ENCODE peak calls at places on chromosomes 5 and 9, in nine cellular contexts. One of them, this sample, is unnamed. For H3K9me3, the result is how much of the 10 kb centered on the place peaks cover.

GRCh38 chr9:68515304-68516017 is 25.2 kb downstream of the TMEM252 start:
- DNase-seq in HepG2: no peak
- DNase-seq in HCT116: no peak
- DNase-seq in PC-3: peak
- DNase-seq in astrocyte: no peak
- DNase-seq in H1: no peak
- DNase-seq in GM23248: peak
- DNase-seq in PC-9: no peak
- DNase-seq in A673: no peak
- DNase-seq in this sample: no peak

GRCh38 chr5:37723147-37723961 is 116.5 kb downstream of the GDNF start:
- DNase-seq in PC-3: peak
- DNase-seq in HCT116: peak
- DNase-seq in A673: peak
- DNase-seq in GM23248: peak
- DNase-seq in astrocyte: peak
- DNase-seq in H1: no peak
- DNase-seq in HepG2: no peak
- DNase-seq in PC-9: peak
- DNase-seq in this sample: no peak

GRCh38 chr5:127878174-127878750 is 175.1 kb downstream of the CCDC192 start:
- DNase-seq in H1: peak
- DNase-seq in GM23248: peak
- DNase-seq in PC-3: peak
- DNase-seq in PC-9: peak
- DNase-seq in HepG2: peak
- DNase-seq in astrocyte: no peak
- DNase-seq in HCT116: peak
- DNase-seq in A673: peak
- DNase-seq in this sample: no peak

GRCh38 chr9:4750021-4750673 is 9.1 kb upstream of the AK3 start:
- DNase-seq in HepG2: no peak
- DNase-seq in astrocyte: peak
- DNase-seq in A673: peak
- DNase-seq in H1: no peak
- DNase-seq in GM23248: peak
- DNase-seq in PC-9: no peak
- DNase-seq in HCT116: no peak
- DNase-seq in PC-3: peak
- DNase-seq in this sample: peak

GRCh38 chr9:106075568-106075967 is 381.2 kb downstream of the TMEM38B start:
- DNase-seq in PC-9: no peak
- DNase-seq in HepG2: no peak
- DNase-seq in GM23248: no peak
- DNase-seq in HCT116: no peak
- DNase-seq in astrocyte: no peak
- DNase-seq in A673: no peak
- DNase-seq in H1: no peak
- DNase-seq in PC-3: no peak
- DNase-seq in this sample: no peak

GRCh38 chr5:86665984-86666760 is 48.4 kb downstream of the COX7C start:
- DNase-seq in GM23248: no peak
- DNase-seq in HCT116: no peak
- DNase-seq in HepG2: no peak
- DNase-seq in A673: no peak
- DNase-seq in PC-3: no peak
- DNase-seq in H1: no peak
- DNase-seq in PC-9: no peak
- DNase-seq in astrocyte: no peak
- DNase-seq in this sample: no peak

GRCh38 chr5:177300236-177300880 is 3.2 kb downstream of the RAB24 start:
- DNase-seq in astrocyte: peak
- DNase-seq in PC-9: no peak
- DNase-seq in PC-3: peak
- DNase-seq in A673: peak
- DNase-seq in H1: no peak
- DNase-seq in HepG2: no peak
- DNase-seq in GM23248: peak
- DNase-seq in HCT116: no peak
- DNase-seq in this sample: no peak

GRCh38 chr5:112412370-112412769 is 6.7 kb downstream of the EPB41L4A start:
- DNase-seq in PC-9: no peak
- DNase-seq in A673: no peak
- DNase-seq in GM23248: no peak
- DNase-seq in PC-3: peak
- DNase-seq in H1: no peak
- DNase-seq in HepG2: no peak
- DNase-seq in astrocyte: no peak
- DNase-seq in HCT116: no peak
- DNase-seq in this sample: no peak

GRCh38 chr9:126650830-126651341 is 37.2 kb downstream of the LMX1B start:
- DNase-seq in astrocyte: no peak
- DNase-seq in A673: no peak
- DNase-seq in H1: no peak
- DNase-seq in PC-3: no peak
- DNase-seq in HCT116: no peak
- DNase-seq in PC-9: no peak
- DNase-seq in GM23248: no peak
- DNase-seq in HepG2: no peak
- DNase-seq in this sample: no peak

GRCh38 chr9:34647651-34648050 is 1.2 kb downstream of the GALT start:
- DNase-seq in astrocyte: no peak
- DNase-seq in GM23248: no peak
- DNase-seq in HCT116: no peak
- DNase-seq in PC-9: no peak
- DNase-seq in H1: no peak
- DNase-seq in A673: no peak
- DNase-seq in PC-3: no peak
- DNase-seq in HepG2: no peak
- DNase-seq in this sample: no peak

GRCh38 chr5:65157906-65158603 is 323.7 kb downstream of the ADAMTS6 start:
- DNase-seq in HCT116: peak
- DNase-seq in PC-3: peak
- DNase-seq in H1: no peak
- DNase-seq in astrocyte: peak
- DNase-seq in A673: no peak
- DNase-seq in PC-9: peak
- DNase-seq in GM23248: no peak
- DNase-seq in HepG2: peak
- DNase-seq in this sample: no peak

GRCh38 chr9:133717113-133718031 is 20.8 kb downstream of the SARDH start:
- DNase-seq in HepG2: no peak
- DNase-seq in PC-3: no peak
- DNase-seq in GM23248: no peak
- DNase-seq in HCT116: no peak
- DNase-seq in PC-9: no peak
- DNase-seq in astrocyte: no peak
- DNase-seq in A673: no peak
- DNase-seq in H1: no peak
- DNase-seq in this sample: no peak

GRCh38 chr9:116151966-116152381 is 1.6 kb upstream of the PAPPA start:
- DNase-seq in A673: peak
- DNase-seq in astrocyte: peak
- DNase-seq in HCT116: no peak
- DNase-seq in GM23248: peak
- DNase-seq in PC-3: peak
- DNase-seq in PC-9: peak
- DNase-seq in H1: no peak
- DNase-seq in HepG2: no peak
- DNase-seq in this sample: no peak

GRCh38 chr5:179254638-179255271 is 90.5 kb downstream of the ADAMTS2 start:
- DNase-seq in PC-9: no peak
- DNase-seq in HepG2: no peak
- DNase-seq in PC-3: no peak
- DNase-seq in GM23248: no peak
- DNase-seq in astrocyte: no peak
- DNase-seq in H1: no peak
- DNase-seq in HCT116: no peak
- DNase-seq in A673: no peak
- DNase-seq in this sample: no peak

GRCh38 chr5:120586646-120587045 is 122.5 kb downstream of the PRR16 start:
- DNase-seq in H1: no peak
- DNase-seq in HCT116: no peak
- DNase-seq in PC-9: no peak
- DNase-seq in HepG2: no peak
- DNase-seq in GM23248: no peak
- DNase-seq in astrocyte: no peak
- DNase-seq in PC-3: no peak
- DNase-seq in A673: no peak
- DNase-seq in this sample: no peak

DNA sequence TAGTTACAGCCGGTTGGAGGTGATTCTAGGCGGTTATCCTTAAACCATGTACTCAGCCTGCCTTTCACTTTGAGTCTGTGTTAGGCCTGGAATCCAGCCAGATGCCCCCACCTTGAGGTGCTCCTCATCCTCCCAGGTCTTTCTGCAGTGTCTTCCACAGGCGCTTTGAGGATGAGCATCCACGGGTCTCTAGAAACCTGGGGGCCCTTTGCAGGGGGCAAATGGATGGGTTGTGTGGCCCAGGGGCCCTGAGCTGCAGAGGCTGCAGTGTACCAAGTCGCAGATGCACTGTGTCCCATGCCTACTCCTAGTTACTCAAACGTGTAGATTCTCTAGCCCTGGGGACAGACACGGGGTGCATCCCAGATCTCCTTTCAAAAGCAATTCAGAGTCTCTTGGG is 242.1 kb upstream of the IRX1 start:
- DNase-seq in astrocyte: no peak
- DNase-seq in HCT116: no peak
- DNase-seq in A673: no peak
- DNase-seq in GM23248: no peak
- DNase-seq in HepG2: no peak
- DNase-seq in H1: no peak
- DNase-seq in PC-3: no peak
- DNase-seq in PC-9: no peak
- DNase-seq in this sample: no peak
- TF ChIP-seq EZH2 in astrocyte: no peak
- TF ChIP-seq EZH2 in HCT116: no peak
- TF ChIP-seq EZH2 in A673: no peak
- TF ChIP-seq EZH2 in GM23248: no peak
- TF ChIP-seq EZH2 in HepG2: no peak
- TF ChIP-seq EZH2 in H1: no peak
- TF ChIP-seq EZH2 in PC-3: no peak
- TF ChIP-seq EZH2 in PC-9: no peak
- TF ChIP-seq EZH2 in this sample: no peak

DNA sequence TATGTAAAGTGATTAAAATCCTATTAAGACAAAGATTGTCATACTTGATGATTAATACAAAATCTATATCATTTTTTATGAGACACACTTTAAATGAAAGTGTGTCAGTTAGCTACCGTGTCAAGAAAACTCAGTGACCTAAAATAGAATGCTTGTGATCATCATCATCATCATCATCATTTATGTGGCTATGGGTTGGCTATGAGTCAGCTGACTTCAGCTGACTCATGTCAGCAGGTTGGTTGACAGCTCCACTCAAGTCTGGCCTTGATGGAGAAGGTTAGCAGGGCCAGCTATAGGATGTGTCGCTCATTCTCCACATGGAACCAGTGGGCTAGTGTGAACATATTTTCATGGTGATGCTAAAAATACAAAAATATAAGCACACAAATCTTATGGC is 43.8 kb upstream of the ZNF300 start:
- DNase-seq in astrocyte: no peak
- DNase-seq in HCT116: no peak
- DNase-seq in GM23248: no peak
- DNase-seq in PC-9: no peak
- DNase-seq in HepG2: no peak
- DNase-seq in A673: no peak
- DNase-seq in PC-3: no peak
- DNase-seq in H1: no peak
- DNase-seq in this sample: no peak
- H3K9me3 ChIP-seq in astrocyte: under half
- H3K9me3 ChIP-seq in HCT116: under half
- H3K9me3 ChIP-seq in GM23248: under half
- H3K9me3 ChIP-seq in PC-9: half or more
- H3K9me3 ChIP-seq in HepG2: half or more
- H3K9me3 ChIP-seq in A673: half or more
- H3K9me3 ChIP-seq in PC-3: half or more
- H3K9me3 ChIP-seq in H1: half or more
- H3K9me3 ChIP-seq in this sample: under half

DNA sequence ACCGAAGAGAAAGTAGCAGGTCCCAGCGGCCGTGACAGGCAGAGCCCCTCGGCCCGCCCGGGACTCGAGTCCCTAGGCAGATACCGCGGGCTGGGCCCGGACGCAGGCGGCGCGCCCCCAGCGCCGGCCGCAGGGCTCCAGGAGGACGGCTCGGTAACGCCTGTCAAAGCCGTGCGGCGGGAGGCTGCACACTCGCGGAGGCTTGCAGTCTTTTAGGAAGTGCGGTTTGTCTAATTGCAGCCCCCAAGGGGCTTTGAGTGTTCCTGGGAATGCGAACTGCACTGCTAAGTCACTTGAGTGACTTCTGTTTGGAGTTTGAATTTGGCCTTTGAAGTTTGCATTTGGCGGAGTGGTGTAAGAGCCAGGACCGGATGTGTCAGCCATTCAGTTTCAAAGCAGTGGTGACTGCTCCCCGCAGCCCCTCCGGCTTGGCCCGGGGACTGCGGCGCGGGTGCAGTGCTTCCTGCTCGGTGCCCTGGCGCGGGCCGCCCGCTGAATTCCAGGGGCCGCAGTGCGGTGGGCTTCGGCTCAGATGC is 1.3 kb downstream of the MAP3K1 start:
- DNase-seq in GM23248: peak
- DNase-seq in PC-3: peak
- DNase-seq in PC-9: peak
- DNase-seq in HCT116: no peak
- DNase-seq in astrocyte: peak
- DNase-seq in A673: peak
- DNase-seq in HepG2: peak
- DNase-seq in H1: no peak
- DNase-seq in this sample: no peak
- TF ChIP-seq EZH2 in GM23248: no peak
- TF ChIP-seq EZH2 in PC-3: no peak
- TF ChIP-seq EZH2 in PC-9: no peak
- TF ChIP-seq EZH2 in HCT116: no peak
- TF ChIP-seq EZH2 in astrocyte: no peak
- TF ChIP-seq EZH2 in A673: no peak
- TF ChIP-seq EZH2 in HepG2: no peak
- TF ChIP-seq EZH2 in H1: no peak
- TF ChIP-seq EZH2 in this sample: no peak

DNA sequence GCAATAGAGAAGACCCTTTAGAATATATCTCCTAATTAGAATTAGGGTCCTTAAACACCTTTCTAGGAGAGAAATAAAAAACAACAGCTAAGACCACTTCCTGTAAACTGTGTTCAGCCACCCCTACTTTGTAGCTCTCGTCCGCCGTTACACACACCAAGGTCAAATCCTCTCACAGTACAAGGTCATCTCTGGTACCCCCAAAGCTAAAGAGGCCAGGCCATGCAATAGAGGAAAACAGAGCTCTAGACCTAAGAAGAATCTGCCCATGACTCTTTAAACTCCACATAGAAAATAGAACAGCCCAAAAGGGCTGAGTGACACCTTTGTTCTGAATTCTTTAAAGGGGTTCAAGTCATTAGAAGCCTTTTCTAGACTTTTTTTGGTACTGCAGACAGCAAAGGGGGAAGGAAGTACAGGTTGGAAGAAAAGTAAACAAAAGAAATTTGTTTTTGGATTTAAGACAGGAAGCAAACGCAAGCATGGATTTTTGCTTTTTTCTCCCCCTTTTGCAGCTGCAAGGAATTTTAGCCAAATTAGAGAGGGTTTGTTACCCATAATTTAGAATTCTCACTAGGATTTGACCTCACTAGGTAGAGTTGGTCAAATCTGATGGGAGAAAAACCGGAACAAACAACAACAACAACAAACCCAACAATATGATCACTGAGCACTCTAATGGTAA is 13.4 kb upstream of the FANCC start:
- DNase-seq in HCT116: no peak
- DNase-seq in HepG2: no peak
- DNase-seq in astrocyte: no peak
- DNase-seq in H1: no peak
- DNase-seq in PC-9: no peak
- DNase-seq in A673: no peak
- DNase-seq in GM23248: no peak
- DNase-seq in PC-3: no peak
- DNase-seq in this sample: no peak
- H3K9me3 ChIP-seq in HCT116: under half
- H3K9me3 ChIP-seq in HepG2: under half
- H3K9me3 ChIP-seq in astrocyte: under half
- H3K9me3 ChIP-seq in H1: under half
- H3K9me3 ChIP-seq in PC-9: under half
- H3K9me3 ChIP-seq in A673: under half
- H3K9me3 ChIP-seq in GM23248: under half
- H3K9me3 ChIP-seq in PC-3: under half
- H3K9me3 ChIP-seq in this sample: under half